ENCODE peak calls at places on chromosomes 6 and 20, in four cellular contexts. Q, C, G and T are unnamed samples.

GRCh38 chr6:113082691-113083090 is 735.6 kb downstream of the RFPL4B start:
- DNase-seq in Q (no peak), C (no peak), G (no peak), T (no peak)

GRCh38 chr20:7151666-7152065 is 384.2 kb downstream of the BMP2 start:
- DNase-seq in Q (no peak), C (no peak), G (no peak), T (no peak)

GRCh38 chr6:24016286-24016685 is 109.7 kb upstream of the NRSN1 start:
- DNase-seq in Q (no peak), C (no peak), G (no peak), T (no peak)

GRCh38 chr20:32238483-32239425 is 31.1 kb downstream of the POFUT1 start:
- DNase-seq in Q (no peak), C (no peak), G (no peak), T (no peak)

GRCh38 chr6:166106076-166106686 is 61.5 kb downstream of the TBXT start:
- DNase-seq in Q (peak), C (peak), G (peak), T (peak)

GRCh38 chr20:354298-354977 is 7.5 kb downstream of the NRSN2 start:
- DNase-seq in Q (peak), C (peak), G (peak), T (peak)

GRCh38 chr6:100906325-100906724 is 25.2 kb upstream of the ASCC3 start:
- DNase-seq in Q (no peak), C (no peak), G (no peak), T (no peak)

GRCh38 chr20:20395087-20395486 is 27.2 kb downstream of the INSM1 start:
- DNase-seq in Q (no peak), C (no peak), G (no peak), T (no peak)

GRCh38 chr20:40749985-40750506 is 61.0 kb upstream of the MAFB start:
- DNase-seq in Q (no peak), C (no peak), G (no peak), T (no peak)